ENCODE peak calls at places on chromosomes 5 and 9, in five cellular contexts. V is NAMALWA; P is NCI-H524 treated with DMSO at 0.1 percent for 48 hours; S is stimulated activated CD4-positive, alpha-beta T cell treated with anti-CD3 and anti-CD28 coated beads, TNF-alpha, amount 100 ng/mL, for 4 hours; Y is DMS79 treated with DMSO at 0.1 percent for 48 hours. H is an unnamed sample.

GRCh38 chr9:99368341-99369326 is 146.6 kb downstream of the SEC61B start:
- DNase-seq in Y (no peak), P (no peak), S (no peak), V (no peak), H (peak)

GRCh38 chr5:72402381-72402890 is 82.3 kb downstream of the PTCD2 start:
- DNase-seq in P (no peak), S (no peak), Y (no peak), V (no peak), H (no peak)

GRCh38 chr9:135536166-135536565 is 9.8 kb upstream of the OBP2A start:
- DNase-seq in Y (no peak), S (no peak), V (no peak), P (no peak), H (no peak)

GRCh38 chr5:158801286-158801685 is 298.4 kb downstream of the EBF1 start:
- DNase-seq in Y (peak), P (no peak), V (no peak), S (no peak), H (no peak)

GRCh38 chr9:76557674-76558073 is 98.7 kb downstream of the GCNT1 start:
- DNase-seq in S (no peak), P (no peak), V (no peak), Y (no peak), H (no peak)

GRCh38 chr5:122906768-122907167 is 61.4 kb downstream of the SNX24 start:
- DNase-seq in Y (no peak), S (no peak), P (no peak), V (no peak), H (no peak)

GRCh38 chr5:147180751-147181150 is 54.1 kb upstream of the STK32A start:
- DNase-seq in V (no peak), P (no peak), S (no peak), Y (no peak), H (no peak)

GRCh38 chr5:194102-194501 is 2.8 kb downstream of the LRRC14B start:
- DNase-seq in Y (no peak), S (no peak), P (no peak), V (no peak), H (no peak)

GRCh38 chr5:2015961-2016360 is 133.2 kb upstream of the IRX4 start:
- DNase-seq in P (no peak), S (no peak), Y (no peak), V (no peak), H (no peak)

GRCh38 chr5:54663876-54664275 is 146.3 kb downstream of the SNX18 start:
- DNase-seq in P (no peak), Y (no peak), S (no peak), V (no peak), H (no peak)

H was measured in KBM-7.